ENCODE peak calls at places on chromosomes 5 and 9, in seven cellular contexts. One of them, this sample, is unnamed.

GRCh38 chr9:134775552-134775951 is 105.1 kb upstream of the FCN2 start:
- DNase-seq in heart right ventricle: no peak
- DNase-seq in NT2/D1: no peak
- DNase-seq in PC-9: no peak
- DNase-seq in CD4-positive, alpha-beta memory T cell: no peak
- DNase-seq in stomach: no peak
- DNase-seq in H9: no peak
- DNase-seq in this sample: no peak

GRCh38 chr5:62305715-62306493 is at the start of gene KIF2A:
- DNase-seq in heart right ventricle: peak; percentile 92
- DNase-seq in NT2/D1: peak; percentile 80
- DNase-seq in PC-9: peak; percentile 81
- DNase-seq in CD4-positive, alpha-beta memory T cell: peak; percentile 96
- DNase-seq in stomach: peak; percentile 91
- DNase-seq in H9: peak; percentile 96
- DNase-seq in this sample: peak; percentile 92

GRCh38 chr5:31066655-31067328 is 126.7 kb upstream of the CDH6 start:
- DNase-seq in heart right ventricle: no peak
- DNase-seq in NT2/D1: no peak
- DNase-seq in PC-9: no peak
- DNase-seq in CD4-positive, alpha-beta memory T cell: no peak
- DNase-seq in stomach: no peak
- DNase-seq in H9: no peak
- DNase-seq in this sample: no peak

GRCh38 chr5:33936381-33937016 is at the start of gene RXFP3:
- DNase-seq in heart right ventricle: peak; percentile 19
- DNase-seq in NT2/D1: no peak
- DNase-seq in PC-9: no peak
- DNase-seq in CD4-positive, alpha-beta memory T cell: no peak
- DNase-seq in stomach: no peak
- DNase-seq in H9: no peak
- DNase-seq in this sample: no peak

GRCh38 chr9:77585335-77585786 is 62.8 kb downstream of the GNA14 start:
- DNase-seq in heart right ventricle: no peak
- DNase-seq in NT2/D1: peak; percentile 60
- DNase-seq in PC-9: peak; percentile 44
- DNase-seq in CD4-positive, alpha-beta memory T cell: no peak
- DNase-seq in stomach: no peak
- DNase-seq in H9: peak; percentile 50
- DNase-seq in this sample: no peak

GRCh38 chr9:91676042-91676441 is 252.4 kb upstream of the NFIL3 start:
- DNase-seq in heart right ventricle: no peak
- DNase-seq in NT2/D1: no peak
- DNase-seq in PC-9: peak; percentile 51
- DNase-seq in CD4-positive, alpha-beta memory T cell: no peak
- DNase-seq in stomach: no peak
- DNase-seq in H9: no peak
- DNase-seq in this sample: no peak

GRCh38 chr5:115087951-115088350 is 81.8 kb downstream of the TRIM36 start:
- DNase-seq in heart right ventricle: no peak
- DNase-seq in NT2/D1: no peak
- DNase-seq in PC-9: no peak
- DNase-seq in CD4-positive, alpha-beta memory T cell: no peak
- DNase-seq in stomach: no peak
- DNase-seq in H9: no peak
- DNase-seq in this sample: no peak

GRCh38 chr9:124438091-124438490 is 12.2 kb upstream of the ADGRD2 start:
- DNase-seq in heart right ventricle: no peak
- DNase-seq in NT2/D1: no peak
- DNase-seq in PC-9: no peak
- DNase-seq in CD4-positive, alpha-beta memory T cell: no peak
- DNase-seq in stomach: no peak
- DNase-seq in H9: no peak
- DNase-seq in this sample: no peak

GRCh38 chr5:144141581-144141980 is 28.9 kb downstream of the YIPF5 start:
- DNase-seq in heart right ventricle: no peak
- DNase-seq in NT2/D1: no peak
- DNase-seq in PC-9: no peak
- DNase-seq in CD4-positive, alpha-beta memory T cell: no peak
- DNase-seq in stomach: no peak
- DNase-seq in H9: no peak
- DNase-seq in this sample: no peak

GRCh38 chr5:122142480-122142879 is 13.1 kb downstream of the ZNF474 start:
- DNase-seq in heart right ventricle: no peak
- DNase-seq in NT2/D1: no peak
- DNase-seq in PC-9: no peak
- DNase-seq in CD4-positive, alpha-beta memory T cell: no peak
- DNase-seq in stomach: no peak
- DNase-seq in H9: no peak
- DNase-seq in this sample: no peak

GRCh38 chr5:103862398-103862797 is 299.8 kb upstream of the NUDT12 start:
- DNase-seq in heart right ventricle: no peak
- DNase-seq in NT2/D1: no peak
- DNase-seq in PC-9: no peak
- DNase-seq in CD4-positive, alpha-beta memory T cell: no peak
- DNase-seq in stomach: no peak
- DNase-seq in H9: no peak
- DNase-seq in this sample: no peak

GRCh38 chr9:132753593-132753880 is 83.3 kb downstream of the GTF3C4 start:
- DNase-seq in heart right ventricle: no peak
- DNase-seq in NT2/D1: no peak
- DNase-seq in PC-9: no peak
- DNase-seq in CD4-positive, alpha-beta memory T cell: no peak
- DNase-seq in stomach: no peak
- DNase-seq in H9: no peak
- DNase-seq in this sample: no peak

GRCh38 chr9:77175152-77175551 is 2.2 kb upstream of the VPS13A start:
- DNase-seq in heart right ventricle: no peak
- DNase-seq in NT2/D1: no peak
- DNase-seq in PC-9: no peak
- DNase-seq in CD4-positive, alpha-beta memory T cell: no peak
- DNase-seq in stomach: no peak
- DNase-seq in H9: no peak
- DNase-seq in this sample: no peak

GRCh38 chr5:151619812-151620462 is 28.8 kb upstream of the FAT2 start:
- DNase-seq in heart right ventricle: no peak
- DNase-seq in NT2/D1: peak; percentile 68
- DNase-seq in PC-9: peak; percentile 82
- DNase-seq in CD4-positive, alpha-beta memory T cell: no peak
- DNase-seq in stomach: no peak
- DNase-seq in H9: peak; percentile 73
- DNase-seq in this sample: peak; percentile 48

GRCh38 chr5:142441638-142442037 is 116.8 kb upstream of the SPRY4 start:
- DNase-seq in heart right ventricle: no peak
- DNase-seq in NT2/D1: no peak
- DNase-seq in PC-9: no peak
- DNase-seq in CD4-positive, alpha-beta memory T cell: peak; percentile 16
- DNase-seq in stomach: no peak
- DNase-seq in H9: no peak
- DNase-seq in this sample: no peak

GRCh38 chr5:11069041-11069440 is 308.0 kb upstream of the DAP start:
- DNase-seq in heart right ventricle: no peak
- DNase-seq in NT2/D1: no peak
- DNase-seq in PC-9: no peak
- DNase-seq in CD4-positive, alpha-beta memory T cell: no peak
- DNase-seq in stomach: no peak
- DNase-seq in H9: no peak
- DNase-seq in this sample: no peak

GRCh38 chr9:99078731-99079130 is 26.2 kb upstream of the TGFBR1 start:
- DNase-seq in heart right ventricle: no peak
- DNase-seq in NT2/D1: no peak
- DNase-seq in PC-9: no peak
- DNase-seq in CD4-positive, alpha-beta memory T cell: no peak
- DNase-seq in stomach: no peak
- DNase-seq in H9: no peak
- DNase-seq in this sample: no peak

GRCh38 chr5:171481791-171482536 is 62.5 kb downstream of the FGF18 start:
- DNase-seq in heart right ventricle: no peak
- DNase-seq in NT2/D1: no peak
- DNase-seq in PC-9: no peak
- DNase-seq in CD4-positive, alpha-beta memory T cell: no peak
- DNase-seq in stomach: no peak
- DNase-seq in H9: no peak
- DNase-seq in this sample: no peak

GRCh38 chr5:171478946-171479775 is 59.7 kb downstream of the FGF18 start:
- DNase-seq in heart right ventricle: no peak
- DNase-seq in NT2/D1: no peak
- DNase-seq in PC-9: no peak
- DNase-seq in CD4-positive, alpha-beta memory T cell: no peak
- DNase-seq in stomach: no peak
- DNase-seq in H9: no peak
- DNase-seq in this sample: no peak

GRCh38 chr5:171477101-171477500 is 57.7 kb downstream of the FGF18 start:
- DNase-seq in heart right ventricle: no peak
- DNase-seq in NT2/D1: no peak
- DNase-seq in PC-9: no peak
- DNase-seq in CD4-positive, alpha-beta memory T cell: no peak
- DNase-seq in stomach: no peak
- DNase-seq in H9: no peak
- DNase-seq in this sample: no peak

GRCh38 chr5:171477666-171478065 is 58.2 kb downstream of the FGF18 start:
- DNase-seq in heart right ventricle: no peak
- DNase-seq in NT2/D1: no peak
- DNase-seq in PC-9: no peak
- DNase-seq in CD4-positive, alpha-beta memory T cell: no peak
- DNase-seq in stomach: no peak
- DNase-seq in H9: no peak
- DNase-seq in this sample: no peak

DNA sequence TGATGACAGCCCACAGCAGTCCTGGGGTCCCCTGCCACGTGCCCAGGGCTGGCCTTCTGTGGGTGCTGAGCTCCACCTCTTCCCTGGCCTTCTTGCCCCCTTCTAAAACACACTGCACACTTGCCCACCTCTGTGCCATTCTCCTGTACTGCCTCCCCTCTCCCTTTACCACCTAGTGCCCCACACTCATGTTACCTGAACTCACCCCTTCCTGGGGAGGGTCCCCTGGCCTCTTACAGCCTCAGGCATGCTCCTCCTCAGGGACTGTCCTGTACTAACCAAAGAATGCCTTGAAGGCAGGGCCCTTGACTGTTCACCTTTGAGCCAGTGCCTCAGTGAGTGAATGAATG is 60.3 kb downstream of the FGF18 start:
- DNase-seq in heart right ventricle: no peak
- DNase-seq in NT2/D1: no peak
- DNase-seq in PC-9: no peak
- DNase-seq in CD4-positive, alpha-beta memory T cell: no peak
- DNase-seq in stomach: no peak
- DNase-seq in H9: no peak
- DNase-seq in this sample: no peak
- H3K27me3 ChIP-seq in heart right ventricle: no peaks in the 10 kb centered on the region
- H3K27me3 ChIP-seq in NT2/D1: no peaks in the 10 kb centered on the region
- H3K27me3 ChIP-seq in PC-9: no peaks in the 10 kb centered on the region
- H3K27me3 ChIP-seq in CD4-positive, alpha-beta memory T cell: no peaks in the 10 kb centered on the region
- H3K27me3 ChIP-seq in stomach: peaks cover 10% of the 10 kb centered on the region
- H3K27me3 ChIP-seq in H9: no peaks in the 10 kb centered on the region
- H3K27me3 ChIP-seq in this sample: no peaks in the 10 kb centered on the region

DNA sequence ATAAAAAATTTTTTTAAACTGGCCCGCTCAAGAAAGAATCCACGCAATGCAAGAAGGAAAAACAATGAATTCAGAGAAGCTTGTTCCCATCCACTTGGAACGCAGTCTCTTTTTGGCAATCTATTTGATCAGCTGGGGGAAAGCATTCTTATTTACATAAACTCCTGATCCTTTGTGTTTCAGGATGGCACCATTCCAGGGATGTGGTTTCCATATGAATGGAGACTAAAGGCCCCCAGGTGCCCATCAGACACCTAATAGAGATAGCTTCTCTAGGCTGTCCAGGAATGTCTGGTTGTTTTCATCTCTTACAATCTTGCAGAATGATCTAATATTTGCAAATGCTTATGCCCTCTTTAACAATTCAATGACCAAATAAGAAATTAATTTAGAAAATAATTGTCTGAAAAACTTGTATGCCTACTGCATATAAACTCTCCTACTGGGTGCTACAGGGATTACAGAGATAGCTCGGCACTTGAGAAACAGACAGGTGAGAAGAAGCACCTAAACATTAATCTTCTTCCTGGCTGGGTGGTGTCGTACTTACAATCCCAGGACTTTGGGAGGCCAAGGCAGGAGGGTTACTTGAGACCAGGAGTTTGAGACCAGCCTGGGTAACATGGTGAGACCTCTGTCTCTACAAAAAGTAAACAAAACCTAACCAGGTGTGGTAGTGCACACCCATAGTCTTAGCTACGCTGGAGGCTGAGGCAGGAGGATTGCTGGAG is 3.0 kb upstream of the RASGRF2 start:
- DNase-seq in heart right ventricle: no peak
- DNase-seq in NT2/D1: peak; percentile 52
- DNase-seq in PC-9: peak; percentile 75
- DNase-seq in CD4-positive, alpha-beta memory T cell: no peak
- DNase-seq in stomach: no peak
- DNase-seq in H9: peak; percentile 66
- DNase-seq in this sample: no peak
- H3K27me3 ChIP-seq in heart right ventricle: peaks cover 4% of the 10 kb centered on the region
- H3K27me3 ChIP-seq in NT2/D1: peaks cover 18% of the 10 kb centered on the region
- H3K27me3 ChIP-seq in PC-9: no peaks in the 10 kb centered on the region
- H3K27me3 ChIP-seq in CD4-positive, alpha-beta memory T cell: no peaks in the 10 kb centered on the region
- H3K27me3 ChIP-seq in stomach: peaks cover 92% of the 10 kb centered on the region
- H3K27me3 ChIP-seq in H9: no peaks in the 10 kb centered on the region
- H3K27me3 ChIP-seq in this sample: peaks cover 14% of the 10 kb centered on the region

DNA sequence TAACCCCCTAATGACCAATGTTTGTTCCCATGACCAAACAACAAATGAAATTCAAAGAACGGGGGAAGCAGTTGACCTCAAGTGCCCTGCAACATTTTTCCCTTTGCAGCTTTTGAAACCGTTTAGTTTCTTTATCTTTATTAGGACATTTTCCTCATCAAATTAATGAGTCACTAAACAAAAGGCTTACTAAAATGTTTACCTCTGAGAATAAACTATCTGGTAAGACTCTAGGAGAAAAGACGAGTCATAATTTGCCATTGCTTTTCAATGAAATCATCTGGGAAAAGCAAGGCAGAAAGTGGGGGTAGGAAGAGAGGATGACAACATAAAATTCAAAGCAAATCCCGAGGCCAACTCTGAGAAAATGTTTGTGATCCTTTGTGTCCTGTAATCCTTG is 57.3 kb downstream of the LHFPL2 start:
- DNase-seq in heart right ventricle: no peak
- DNase-seq in NT2/D1: no peak
- DNase-seq in PC-9: peak; percentile 96
- DNase-seq in CD4-positive, alpha-beta memory T cell: no peak
- DNase-seq in stomach: no peak
- DNase-seq in H9: no peak
- DNase-seq in this sample: no peak
- H3K27me3 ChIP-seq in heart right ventricle: no peaks in the 10 kb centered on the region
- H3K27me3 ChIP-seq in NT2/D1: no peaks in the 10 kb centered on the region
- H3K27me3 ChIP-seq in PC-9: no peaks in the 10 kb centered on the region
- H3K27me3 ChIP-seq in CD4-positive, alpha-beta memory T cell: no peaks in the 10 kb centered on the region
- H3K27me3 ChIP-seq in stomach: no peaks in the 10 kb centered on the region
- H3K27me3 ChIP-seq in H9: no peaks in the 10 kb centered on the region
- H3K27me3 ChIP-seq in this sample: no peaks in the 10 kb centered on the region

GRCh38 chr5:533243-534005 is 9.2 kb upstream of the SLC9A3 start:
- DNase-seq in heart right ventricle: peak; percentile 4
- DNase-seq in NT2/D1: no peak
- DNase-seq in PC-9: no peak
- DNase-seq in CD4-positive, alpha-beta memory T cell: no peak
- DNase-seq in stomach: no peak
- DNase-seq in H9: no peak
- DNase-seq in this sample: no peak
- H3K27me3 ChIP-seq in heart right ventricle: peaks cover 18% of the 10 kb centered on the region
- H3K27me3 ChIP-seq in NT2/D1: peaks cover 32% of the 10 kb centered on the region
- H3K27me3 ChIP-seq in PC-9: peaks cover 88% of the 10 kb centered on the region
- H3K27me3 ChIP-seq in CD4-positive, alpha-beta memory T cell: peaks cover 8% of the 10 kb centered on the region
- H3K27me3 ChIP-seq in stomach: peaks cover 95% of the 10 kb centered on the region
- H3K27me3 ChIP-seq in H9: peaks cover 9% of the 10 kb centered on the region
- H3K27me3 ChIP-seq in this sample: peaks cover 25% of the 10 kb centered on the region

GRCh38 chr9:136141716-136142415 is 23.2 kb upstream of the TMEM250 start:
- DNase-seq in heart right ventricle: no peak
- DNase-seq in NT2/D1: no peak
- DNase-seq in PC-9: no peak
- DNase-seq in CD4-positive, alpha-beta memory T cell: no peak
- DNase-seq in stomach: no peak
- DNase-seq in H9: no peak
- DNase-seq in this sample: no peak
- H3K27me3 ChIP-seq in heart right ventricle: peaks cover 13% of the 10 kb centered on the region
- H3K27me3 ChIP-seq in NT2/D1: no peaks in the 10 kb centered on the region
- H3K27me3 ChIP-seq in PC-9: peaks cover 30% of the 10 kb centered on the region
- H3K27me3 ChIP-seq in CD4-positive, alpha-beta memory T cell: no peaks in the 10 kb centered on the region
- H3K27me3 ChIP-seq in stomach: peaks cover 76% of the 10 kb centered on the region
- H3K27me3 ChIP-seq in H9: no peaks in the 10 kb centered on the region
- H3K27me3 ChIP-seq in this sample: peaks cover 56% of the 10 kb centered on the region

This sample was measured in neuronal stem cell.